ENCODE peak calls at places on chromosomes 4 and X, in six cellular contexts. D, P, C, Y, F and U are unnamed samples.

GRCh38 chr4:34572026-34572425 is 1672.3 kb downstream of the ARAP2 start:
- DNase-seq in D (no peak), P (no peak), C (no peak), Y (no peak), F (no peak), U (no peak)

GRCh38 chr4:6107114-6107791 is 89.0 kb upstream of the C4orf50 start:
- DNase-seq in D (no peak), P (peak), C (no peak), Y (no peak), F (no peak), U (no peak)

GRCh38 chrX:153802513-153803045 is 8.1 kb downstream of the SSR4 start:
- DNase-seq in D (no peak), P (no peak), C (no peak), Y (no peak), F (no peak), U (no peak)

GRCh38 chr4:54440394-54441223 is 211.5 kb downstream of the PDGFRA start:
- DNase-seq in D (peak), P (no peak), C (no peak), Y (no peak), F (no peak), U (peak)

GRCh38 chr4:151223465-151223864 is 53.5 kb upstream of the PRSS48 start:
- DNase-seq in D (no peak), P (no peak), C (no peak), Y (no peak), F (no peak), U (no peak)

GRCh38 chr4:159205462-159205861 is 102.6 kb downstream of the RAPGEF2 start:
- DNase-seq in D (no peak), P (no peak), C (no peak), Y (no peak), F (no peak), U (no peak)

GRCh38 chr4:118995693-118996391 is 107.2 kb downstream of the SYNPO2 start:
- DNase-seq in D (no peak), P (no peak), C (no peak), Y (no peak), F (no peak), U (no peak)

GRCh38 chr4:156799121-156799589 is 172.4 kb downstream of the PDGFC start:
- DNase-seq in D (no peak), P (no peak), C (no peak), Y (peak), F (no peak), U (peak)

GRCh38 chr4:21593268-21594002 is 355.1 kb downstream of the KCNIP4 start:
- DNase-seq in D (no peak), P (no peak), C (no peak), Y (no peak), F (no peak), U (no peak)

GRCh38 chrX:10447577-10448214 is 172.7 kb downstream of the MID1 start:
- DNase-seq in D (no peak), P (no peak), C (no peak), Y (no peak), F (no peak), U (peak)

GRCh38 chrX:74536142-74537010 is 78.0 kb downstream of the RLIM start:
- DNase-seq in D (peak), P (peak), C (peak), Y (peak), F (no peak), U (peak)

GRCh38 chr4:24774452-24774851 is 20.9 kb upstream of the SOD3 start:
- DNase-seq in D (no peak), P (no peak), C (no peak), Y (no peak), F (no peak), U (peak)

GRCh38 chrX:103513476-103514108 is 5.7 kb downstream of the RAB40A start:
- DNase-seq in D (no peak), P (no peak), C (no peak), Y (no peak), F (no peak), U (peak)

GRCh38 chrX:132957211-132958085 is 981 bp downstream of the HS6ST2 start:
- DNase-seq in D (peak), P (no peak), C (no peak), Y (no peak), F (no peak), U (no peak)